ENCODE peak calls at places on chromosome 4, in six cellular contexts. I is heart left ventricle; Q is body of pancreas; M is sigmoid colon; Y is CD8-positive, alpha-beta T cell; C is tibial nerve. J is an unnamed sample.

GRCh38 chr4:186757696-186758330 is 34.2 kb upstream of the FAT1 start:
- DNase-seq in Q (no peak), Y (no peak), C (no peak), I (no peak), M (no peak), J (no peak)

GRCh38 chr4:21802406-21802805 is 146.2 kb downstream of the KCNIP4 start:
- DNase-seq in Y (no peak), C (no peak), Q (no peak), I (no peak), M (no peak), J (no peak)

GRCh38 chr4:120317713-120318112 is 251.1 kb upstream of the MAD2L1 start:
- DNase-seq in I (no peak), M (no peak), Q (no peak), C (peak), Y (no peak), J (no peak)

GRCh38 chr4:120228086-120228485 is 161.4 kb upstream of the MAD2L1 start:
- DNase-seq in M (no peak), I (no peak), Y (no peak), Q (no peak), C (no peak), J (no peak)

GRCh38 chr4:185128272-185129119 is 14.6 kb upstream of the SLC25A4 start:
- DNase-seq in I (peak), Q (peak), C (no peak), Y (peak), M (no peak), J (no peak)

GRCh38 chr4:81635747-81636146 is 164.0 kb upstream of the RASGEF1B start:
- DNase-seq in M (peak), Q (peak), I (peak), Y (no peak), C (peak), J (no peak)

GRCh38 chr4:154076921-154077320 is 288.0 kb upstream of the SFRP2 start:
- DNase-seq in M (no peak), C (no peak), Q (no peak), Y (no peak), I (no peak), J (no peak)

GRCh38 chr4:53734584-53735363 is 143.5 kb upstream of the LNX1 start:
- DNase-seq in C (no peak), Q (no peak), I (no peak), M (no peak), Y (no peak), J (no peak)

GRCh38 chr4:183377491-183377890 is 55.3 kb upstream of the CLDN24 start:
- DNase-seq in M (no peak), I (no peak), Y (no peak), Q (no peak), C (no peak), J (no peak)

GRCh38 chr4:3851211-3851610 is 85.0 kb downstream of the ADRA2C start:
- DNase-seq in Y (no peak), Q (no peak), C (no peak), I (no peak), M (no peak), J (no peak)

GRCh38 chr4:37827030-37827705 is 682 bp downstream of the PGM2 start:
- DNase-seq in C (no peak), I (no peak), Q (no peak), M (peak), Y (peak), J (no peak)

GRCh38 chr4:186651624-186652023 is 72.0 kb downstream of the FAT1 start:
- DNase-seq in I (peak), Q (peak), C (peak), Y (no peak), M (peak), J (no peak)

GRCh38 chr4:41318839-41319530 is 62.3 kb downstream of the UCHL1 start:
- DNase-seq in Y (no peak), C (no peak), Q (no peak), I (peak), M (no peak), J (no peak)

GRCh38 chr4:76753814-76754213 is 144.1 kb downstream of the SOWAHB start:
- DNase-seq in C (no peak), M (no peak), I (no peak), Y (no peak), Q (no peak), J (no peak)

GRCh38 chr4:52250124-52250523 is 199.0 kb downstream of the SPATA18 start:
- DNase-seq in Q (peak), M (peak), I (peak), Y (no peak), C (peak), J (no peak)

GRCh38 chr4:5988086-5988845 is 30.0 kb downstream of the C4orf50 start:
- DNase-seq in C (no peak), M (peak), Y (no peak), Q (no peak), I (no peak), J (no peak)

GRCh38 chr4:186161138-186161537 is 30.2 kb upstream of the CYP4V2 start:
- DNase-seq in Y (no peak), C (no peak), I (no peak), Q (no peak), M (no peak), J (no peak)

GRCh38 chr4:170464614-170465197 is 374.9 kb upstream of the AADAT start:
- DNase-seq in C (no peak), Q (no peak), Y (no peak), M (no peak), I (no peak), J (no peak)

GRCh38 chr4:73508651-73509050 is 27.1 kb downstream of the AFM start:
- DNase-seq in C (no peak), Q (no peak), I (no peak), Y (no peak), M (no peak), J (no peak)

GRCh38 chr4:178148106-178148505 is 705.9 kb upstream of the AGA start:
- DNase-seq in Q (no peak), C (no peak), Y (no peak), M (no peak), I (no peak), J (no peak)

GRCh38 chr4:56656346-56656643 is 24.8 kb downstream of the HOPX start:
- DNase-seq in C (no peak), M (no peak), I (peak), Q (no peak), Y (peak), J (no peak)

GRCh38 chr4:75673027-75673958 is at the start of gene G3BP2:
- DNase-seq in Y (peak), M (peak), Q (peak), C (peak), I (peak), J (peak)

GRCh38 chr4:75675004-75675531 is 1.9 kb upstream of the G3BP2 start:
- DNase-seq in Q (no peak), Y (no peak), I (no peak), M (no peak), C (no peak), J (no peak)

GRCh38 chr4:75671802-75672421 is 1.3 kb downstream of the G3BP2 start:
- DNase-seq in M (no peak), Y (no peak), C (no peak), I (no peak), Q (no peak), J (no peak)

GRCh38 chr4:75672461-75673026 is 667 bp downstream of the G3BP2 start:
- DNase-seq in Q (peak), M (peak), C (peak), Y (peak), I (peak), J (peak)

GRCh38 chr4:75673959-75674328 is 733 bp upstream of the G3BP2 start:
- DNase-seq in Y (no peak), M (no peak), C (no peak), Q (no peak), I (no peak), J (no peak)
- TF ChIP-seq CTCF in Y (no peak), M (no peak), C (no peak), Q (no peak), I (no peak), J (no peak)

GRCh38 chr4:32417113-32417704 is 1697.0 kb downstream of the PCDH7 start:
- DNase-seq in M (no peak), C (no peak), Y (no peak), I (no peak), Q (no peak), J (no peak)
- TF ChIP-seq CTCF in M (no peak), C (no peak), Y (no peak), I (no peak), Q (no peak), J (peak)

DNA sequence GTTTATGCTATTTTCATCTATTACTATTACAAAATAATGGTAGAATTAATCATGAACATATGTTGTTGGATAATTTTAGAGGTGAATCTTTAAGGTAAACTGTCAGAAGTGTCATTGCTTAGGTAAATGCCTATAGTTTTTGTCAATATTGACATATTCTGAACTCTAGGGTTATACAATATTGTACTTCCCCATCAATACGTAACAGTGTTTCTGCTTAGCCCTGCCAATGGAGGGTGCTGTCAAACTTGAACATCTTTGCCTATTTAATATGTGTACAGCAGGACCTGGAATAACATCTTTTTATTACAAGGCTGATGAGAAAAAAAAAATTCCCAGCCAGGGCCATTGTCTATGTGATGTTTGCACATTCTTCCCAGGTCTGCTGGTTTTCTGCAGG is 40.8 kb downstream of the ARHGAP24 start:
- DNase-seq in Q (no peak), I (no peak), Y (no peak), M (no peak), C (no peak), J (no peak)
- TF ChIP-seq CTCF in Q (no peak), I (no peak), Y (no peak), M (no peak), C (no peak), J (no peak)

GRCh38 chr4:7803992-7804758 is 135.5 kb downstream of the AFAP1 start:
- DNase-seq in M (peak), C (peak), Q (peak), I (peak), Y (peak), J (peak)
- TF ChIP-seq CTCF in M (peak), C (peak), Q (peak), I (peak), Y (peak), J (peak)

DNA sequence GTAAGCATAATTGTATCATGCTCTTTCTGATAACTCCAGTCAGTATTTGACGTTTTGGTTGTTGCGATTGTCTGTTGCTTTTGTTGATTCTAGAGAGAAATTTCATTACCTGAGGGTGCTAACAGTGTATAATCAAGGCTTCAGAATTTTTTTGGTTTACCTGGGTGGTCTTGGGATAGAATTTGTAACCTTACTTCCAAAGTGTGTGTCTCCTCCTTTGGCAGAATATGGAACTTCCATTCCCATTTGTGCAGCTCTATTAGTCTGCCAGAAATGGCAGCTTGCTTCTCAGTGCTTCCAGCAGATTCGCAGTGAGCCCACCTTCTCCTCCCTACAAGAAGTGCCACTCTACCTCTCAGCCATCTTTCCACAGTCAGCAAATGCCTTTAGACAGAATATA is 5.3 kb downstream of the COPS4 start:
- DNase-seq in C (no peak), I (no peak), M (no peak), Y (no peak), Q (no peak), J (no peak)
- TF ChIP-seq CTCF in C (no peak), I (no peak), M (no peak), Y (no peak), Q (no peak), J (no peak)

GRCh38 chr4:86791126-86791525 is 58.1 kb downstream of the SLC10A6 start:
- DNase-seq in C (no peak), Q (no peak), Y (no peak), I (no peak), M (no peak), J (no peak)
- TF ChIP-seq CTCF in C (no peak), Q (no peak), Y (no peak), I (no peak), M (no peak), J (no peak)

DNA sequence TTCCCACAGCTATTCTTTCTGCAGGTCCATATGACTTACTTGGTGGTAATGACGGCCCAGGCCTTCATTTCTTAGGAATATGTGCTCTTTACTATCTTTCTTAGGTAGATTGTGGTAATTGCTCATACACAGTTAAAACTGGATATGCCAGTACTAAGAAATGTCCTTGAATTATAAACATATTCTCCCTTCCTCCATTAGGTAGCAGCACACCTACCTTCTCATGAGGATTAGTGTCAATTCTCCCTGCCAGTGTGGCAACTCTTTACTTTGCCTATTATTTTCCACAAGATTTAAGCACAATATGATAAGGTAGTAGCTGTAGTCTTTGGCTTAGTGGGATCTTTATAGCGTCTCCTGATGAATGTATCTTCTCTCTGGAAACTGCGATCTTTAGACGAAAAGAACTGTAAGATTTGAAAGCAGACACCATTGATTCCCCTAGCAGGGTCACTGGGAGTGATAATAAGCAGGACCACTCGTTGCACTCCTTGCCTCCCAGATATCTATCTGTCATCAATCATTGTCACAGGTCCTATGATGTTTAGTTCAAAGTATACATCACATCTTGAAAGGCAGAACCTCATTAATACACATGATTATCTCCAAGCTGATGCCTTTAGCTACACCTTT is 1240.7 kb downstream of the C4orf33 start:
- DNase-seq in Q (no peak), I (no peak), C (no peak), M (no peak), Y (no peak), J (no peak)
- TF ChIP-seq CTCF in Q (peak), I (peak), C (peak), M (no peak), Y (no peak), J (peak)

GRCh38 chr4:147824316-147824715 is 92.4 kb downstream of the ARHGAP10 start:
- DNase-seq in I (no peak), Y (no peak), C (no peak), M (no peak), Q (no peak), J (no peak)
- TF ChIP-seq CTCF in I (no peak), Y (no peak), C (no peak), M (no peak), Q (no peak), J (no peak)

GRCh38 chr4:66688674-66689073 is 856.6 kb downstream of the CENPC start:
- DNase-seq in I (no peak), M (no peak), C (no peak), Y (no peak), Q (no peak), J (no peak)

GRCh38 chr4:66693694-66694093 is 851.6 kb downstream of the CENPC start:
- DNase-seq in I (no peak), Y (no peak), M (no peak), C (no peak), Q (no peak), J (no peak)

GRCh38 chr4:66694716-66695115 is 850.6 kb downstream of the CENPC start:
- DNase-seq in Y (no peak), Q (peak), I (no peak), C (no peak), M (no peak), J (no peak)

GRCh38 chr4:66687393-66687971 is 857.8 kb downstream of the CENPC start:
- DNase-seq in Y (no peak), Q (no peak), I (no peak), M (no peak), C (no peak), J (no peak)

GRCh38 chr4:66691101-66691500 is 854.2 kb downstream of the CENPC start:
- DNase-seq in Y (no peak), M (no peak), Q (no peak), I (no peak), C (no peak), J (no peak)
- TF ChIP-seq CTCF in Y (no peak), M (no peak), Q (no peak), I (no peak), C (no peak), J (no peak)

GRCh38 chr4:45453258-45453841 is 670.5 kb downstream of the GABRG1 start:
- DNase-seq in Y (no peak), C (no peak), I (no peak), Q (no peak), M (no peak), J (no peak)
- TF ChIP-seq CTCF in Y (no peak), C (peak), I (peak), Q (peak), M (no peak), J (peak)

J was measured in osteocyte.